ENCODE peak calls at places on chromosomes 5 and 9, in ten cellular contexts. H, P, O, F, G, B, R, M, Y and J are unnamed samples. For H3K9me2, the result is how much of the 10 kb centered on the place peaks cover.

GRCh38 chr5:111675540-111675939 is 81.5 kb downstream of the NREP start:
- DNase-seq in P (no peak), Y (no peak), O (no peak), B (no peak), M (no peak), R (no peak), F (no peak), H (no peak), G (no peak), J (peak)

GRCh38 chr9:130315446-130316226 is 50.1 kb downstream of the HMCN2 start:
- DNase-seq in F (no peak), Y (no peak), P (no peak), R (no peak), G (no peak), M (no peak), B (no peak), O (no peak), H (no peak), J (no peak)

GRCh38 chr5:172274951-172275753 is 8.4 kb downstream of the UBTD2 start:
- DNase-seq in Y (no peak), B (peak), R (peak), M (no peak), H (no peak), F (no peak), P (peak), O (no peak), G (no peak), J (no peak)

GRCh38 chr9:27204578-27204977 is 92.4 kb downstream of the EQTN start:
- DNase-seq in H (no peak), B (peak), F (no peak), O (peak), Y (no peak), P (no peak), R (no peak), M (no peak), G (no peak), J (no peak)

GRCh38 chr9:128055222-128056040 is 11.7 kb downstream of the NAIF1 start:
- DNase-seq in Y (no peak), G (no peak), O (no peak), B (no peak), P (no peak), M (no peak), F (no peak), R (no peak), H (no peak), J (peak)

GRCh38 chr9:113446323-113446740 is 17.2 kb upstream of the RGS3 start:
- DNase-seq in G (peak), M (peak), Y (peak), O (peak), P (no peak), R (peak), B (peak), H (peak), F (peak), J (peak)

GRCh38 chr5:109743041-109743531 is 53.4 kb downstream of the MAN2A1 start:
- DNase-seq in H (no peak), B (no peak), R (no peak), P (no peak), G (no peak), M (no peak), O (no peak), Y (peak), F (no peak), J (no peak)

GRCh38 chr5:8961219-8961618 is 584.7 kb downstream of the SEMA5A start:
- DNase-seq in G (no peak), Y (no peak), H (no peak), M (no peak), F (no peak), P (no peak), R (no peak), B (no peak), O (no peak), J (no peak)

GRCh38 chr5:67942451-67942830 is 273.1 kb upstream of the PIK3R1 start:
- DNase-seq in O (no peak), F (no peak), Y (no peak), H (no peak), R (no peak), P (no peak), B (peak), M (peak), G (no peak), J (no peak)

GRCh38 chr9:114417511-114417910 is 29.7 kb upstream of the AKNA start:
- DNase-seq in H (no peak), P (no peak), R (no peak), F (no peak), O (peak), G (no peak), Y (no peak), B (peak), M (no peak), J (no peak)

GRCh38 chr9:13719981-13720380 is 440.5 kb upstream of the MPDZ start:
- DNase-seq in M (no peak), H (no peak), O (peak), F (no peak), R (no peak), P (no peak), G (no peak), B (peak), Y (no peak), J (no peak)

GRCh38 chr9:2494571-2494970 is 127.0 kb upstream of the VLDLR start:
- DNase-seq in Y (no peak), F (no peak), B (peak), M (peak), G (no peak), H (no peak), O (peak), P (peak), R (peak), J (peak)

GRCh38 chr9:81526587-81526986 is 162.8 kb downstream of the TLE1 start:
- DNase-seq in O (no peak), F (no peak), M (no peak), B (peak), Y (no peak), G (no peak), P (no peak), H (no peak), R (no peak), J (no peak)

GRCh38 chr9:127174386-127175318 is 52.2 kb upstream of the ANGPTL2 start:
- DNase-seq in P (no peak), O (no peak), Y (no peak), B (no peak), F (no peak), G (no peak), R (no peak), M (no peak), H (no peak), J (no peak)

GRCh38 chr9:124388275-124389048 is 26.8 kb downstream of the PSMB7 start:
- DNase-seq in Y (no peak), M (no peak), F (peak), P (no peak), O (no peak), G (no peak), B (no peak), R (no peak), H (no peak), J (no peak)

GRCh38 chr9:92350129-92350739 is 24.5 kb downstream of the CENPP start:
- DNase-seq in P (no peak), F (no peak), G (no peak), B (peak), Y (no peak), R (no peak), M (peak), H (no peak), O (no peak), J (no peak)

GRCh38 chr5:158727108-158727507 is 372.6 kb downstream of the EBF1 start:
- DNase-seq in R (no peak), Y (no peak), P (no peak), H (no peak), F (no peak), B (no peak), M (no peak), G (no peak), O (no peak), J (no peak)

DNA sequence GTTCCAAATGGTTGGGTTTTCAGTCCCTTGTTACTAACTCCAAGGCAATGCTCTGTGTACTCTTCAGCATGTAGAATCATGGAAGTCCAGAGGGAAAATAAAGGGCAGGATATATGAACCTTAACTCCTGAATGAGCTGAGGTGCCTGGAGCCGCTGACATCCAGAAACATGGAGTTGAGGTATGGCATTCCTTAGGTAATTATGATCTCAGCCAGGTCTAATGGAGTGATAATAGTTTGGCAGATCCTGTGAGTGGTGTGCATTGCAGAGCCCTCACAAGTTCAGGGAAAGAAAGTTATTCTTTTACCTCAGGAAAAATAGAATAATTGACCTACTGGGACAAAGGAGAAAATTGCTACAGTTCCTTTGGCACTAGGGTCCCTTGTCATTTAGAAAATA is 369.1 kb downstream of the ZNF608 start:
- DNase-seq in H (no peak), R (no peak), B (no peak), F (no peak), M (no peak), O (no peak), Y (no peak), G (no peak), P (no peak), J (no peak)
- H3K9me2 ChIP-seq in H (under half), R (under half), B (under half), F (under half), M (under half), O (under half), Y (under half), G (under half), P (under half), J (under half)

GRCh38 chr9:93507780-93508179 is 54.4 kb upstream of the FAM120AOS start:
- DNase-seq in M (no peak), B (no peak), R (no peak), G (no peak), P (no peak), Y (no peak), O (no peak), F (no peak), H (no peak), J (no peak)
- H3K9me2 ChIP-seq in M (under half), B (under half), R (under half), G (under half), P (under half), Y (under half), O (under half), F (under half), H (under half), J (under half)

DNA sequence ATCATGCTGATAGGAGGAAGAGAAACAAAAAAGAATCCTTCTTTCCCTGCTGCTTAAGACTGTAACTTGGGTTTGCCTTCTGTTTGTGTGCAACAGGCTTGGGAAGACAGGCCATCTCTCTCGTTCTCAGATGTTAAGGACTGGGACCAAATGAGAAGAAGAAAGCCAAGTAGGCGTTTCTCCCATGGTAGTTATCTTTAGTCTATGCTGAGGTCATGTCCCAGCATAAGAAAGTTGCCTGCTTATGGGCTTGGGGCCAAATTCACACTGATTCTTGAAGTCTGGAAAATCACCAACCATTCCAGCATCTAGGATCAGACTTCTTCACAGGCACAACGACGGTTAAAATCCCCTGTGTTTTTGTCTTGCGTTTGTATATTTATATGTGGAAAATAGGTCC is 44.2 kb upstream of the PALM2AKAP2 start:
- DNase-seq in F (no peak), O (no peak), P (no peak), H (no peak), G (no peak), Y (no peak), R (no peak), B (no peak), M (no peak), J (no peak)
- H3K9me2 ChIP-seq in F (under half), O (under half), P (under half), H (under half), G (under half), Y (under half), R (under half), B (under half), M (under half), J (under half)

GRCh38 chr9:21615018-21615417 is 132.9 kb upstream of the IFNE start:
- DNase-seq in G (no peak), O (no peak), R (no peak), M (no peak), B (no peak), P (no peak), H (no peak), Y (no peak), F (no peak), J (peak)
- H3K9me2 ChIP-seq in G (under half), O (under half), R (under half), M (under half), B (under half), P (under half), H (under half), Y (under half), F (under half), J (under half)

GRCh38 chr9:69001921-69002320 is 12.0 kb downstream of the PRKACG start:
- DNase-seq in F (no peak), G (no peak), P (no peak), H (no peak), R (no peak), Y (no peak), M (no peak), B (no peak), O (no peak), J (no peak)

GRCh38 chr9:68998812-68999211 is 15.1 kb downstream of the PRKACG start:
- DNase-seq in H (no peak), Y (no peak), P (no peak), M (no peak), F (peak), G (no peak), R (no peak), O (no peak), B (no peak), J (no peak)

GRCh38 chr9:68998344-68998743 is 15.6 kb downstream of the PRKACG start:
- DNase-seq in H (no peak), M (no peak), B (no peak), R (no peak), F (no peak), Y (no peak), O (no peak), G (no peak), P (no peak), J (no peak)

GRCh38 chr9:68997676-68998075 is 16.2 kb downstream of the PRKACG start:
- DNase-seq in H (no peak), Y (no peak), R (no peak), B (no peak), P (no peak), O (no peak), F (no peak), G (no peak), M (no peak), J (no peak)

GRCh38 chr9:68999393-69000105 is 14.4 kb downstream of the PRKACG start:
- DNase-seq in R (peak), F (peak), B (peak), P (no peak), G (peak), M (peak), Y (peak), O (peak), H (peak), J (peak)
- H3K9me2 ChIP-seq in R (under half), F (under half), B (under half), P (under half), G (under half), M (under half), Y (under half), O (under half), H (under half), J (under half)